ENCODE peak calls at places on chromosomes 13 and 19, in ten cellular contexts. One of them, this sample, is unnamed.
A peak's percentile ranks its signal among the peaks of the same experiment; 100 is the strongest.

GRCh38 chr13:59250276-59250990 is 913.3 kb downstream of the DIAPH3 start:
- DNase-seq in NCI-H748 treated with DMSO at 0.1 percent for 48 hours: no peak
- DNase-seq in nephron progenitor cell: no peak
- DNase-seq in frontal cortex: no peak
- DNase-seq in GM20000: no peak
- DNase-seq in activated CD4-positive, alpha-beta memory T cell treated with anti-CD3 and anti-CD28 coated beads, Interleukin-2, amount 10 ng/mL, durations not matched to agents 7 days and 5 days: no peak
- DNase-seq in substantia nigra: no peak
- DNase-seq in left kidney: no peak
- DNase-seq in anterior cingulate cortex: no peak
- DNase-seq in stimulated activated CD8-positive, alpha-beta memory T cell treated with anti-CD3 and anti-CD28 coated beads, Interleukin-15, amount 100 ng/mL, for 1 hour: no peak
- DNase-seq in this sample: no peak

GRCh38 chr13:97028441-97029299 is 34.4 kb upstream of the OXGR1 start:
- DNase-seq in anterior cingulate cortex: no peak
- DNase-seq in GM20000: peak; percentile 46
- DNase-seq in frontal cortex: peak; percentile 64
- DNase-seq in NCI-H748 treated with DMSO at 0.1 percent for 48 hours: peak; percentile 28
- DNase-seq in substantia nigra: peak; percentile 15
- DNase-seq in left kidney: peak; percentile 80
- DNase-seq in nephron progenitor cell: peak; percentile 76
- DNase-seq in activated CD4-positive, alpha-beta memory T cell treated with anti-CD3 and anti-CD28 coated beads, Interleukin-2, amount 10 ng/mL, durations not matched to agents 7 days and 5 days: peak; percentile 33
- DNase-seq in stimulated activated CD8-positive, alpha-beta memory T cell treated with anti-CD3 and anti-CD28 coated beads, Interleukin-15, amount 100 ng/mL, for 1 hour: peak; percentile 30
- DNase-seq in this sample: no peak

GRCh38 chr19:5567971-5568407 is 236 bp upstream of the TINCR start:
- DNase-seq in activated CD4-positive, alpha-beta memory T cell treated with anti-CD3 and anti-CD28 coated beads, Interleukin-2, amount 10 ng/mL, durations not matched to agents 7 days and 5 days: no peak
- DNase-seq in nephron progenitor cell: no peak
- DNase-seq in NCI-H748 treated with DMSO at 0.1 percent for 48 hours: no peak
- DNase-seq in anterior cingulate cortex: no peak
- DNase-seq in substantia nigra: no peak
- DNase-seq in left kidney: no peak
- DNase-seq in frontal cortex: no peak
- DNase-seq in GM20000: no peak
- DNase-seq in stimulated activated CD8-positive, alpha-beta memory T cell treated with anti-CD3 and anti-CD28 coated beads, Interleukin-15, amount 100 ng/mL, for 1 hour: no peak
- DNase-seq in this sample: no peak

GRCh38 chr19:10603084-10603872 is 16.2 kb upstream of the AP1M2 start:
- DNase-seq in anterior cingulate cortex: no peak
- DNase-seq in stimulated activated CD8-positive, alpha-beta memory T cell treated with anti-CD3 and anti-CD28 coated beads, Interleukin-15, amount 100 ng/mL, for 1 hour: peak; percentile 69
- DNase-seq in substantia nigra: peak; percentile 26
- DNase-seq in activated CD4-positive, alpha-beta memory T cell treated with anti-CD3 and anti-CD28 coated beads, Interleukin-2, amount 10 ng/mL, durations not matched to agents 7 days and 5 days: peak; percentile 87
- DNase-seq in GM20000: peak; percentile 71
- DNase-seq in nephron progenitor cell: peak; percentile 33
- DNase-seq in left kidney: peak; percentile 38
- DNase-seq in frontal cortex: no peak
- DNase-seq in NCI-H748 treated with DMSO at 0.1 percent for 48 hours: no peak
- DNase-seq in this sample: no peak

GRCh38 chr19:35288843-35289355 is 3.1 kb upstream of the MAG start:
- DNase-seq in stimulated activated CD8-positive, alpha-beta memory T cell treated with anti-CD3 and anti-CD28 coated beads, Interleukin-15, amount 100 ng/mL, for 1 hour: no peak
- DNase-seq in nephron progenitor cell: no peak
- DNase-seq in frontal cortex: no peak
- DNase-seq in GM20000: no peak
- DNase-seq in activated CD4-positive, alpha-beta memory T cell treated with anti-CD3 and anti-CD28 coated beads, Interleukin-2, amount 10 ng/mL, durations not matched to agents 7 days and 5 days: no peak
- DNase-seq in NCI-H748 treated with DMSO at 0.1 percent for 48 hours: no peak
- DNase-seq in anterior cingulate cortex: no peak
- DNase-seq in substantia nigra: no peak
- DNase-seq in left kidney: no peak
- DNase-seq in this sample: no peak

GRCh38 chr13:93235258-93236015 is 8.8 kb downstream of the GPC6 start:
- DNase-seq in GM20000: no peak
- DNase-seq in anterior cingulate cortex: no peak
- DNase-seq in NCI-H748 treated with DMSO at 0.1 percent for 48 hours: no peak
- DNase-seq in substantia nigra: no peak
- DNase-seq in activated CD4-positive, alpha-beta memory T cell treated with anti-CD3 and anti-CD28 coated beads, Interleukin-2, amount 10 ng/mL, durations not matched to agents 7 days and 5 days: no peak
- DNase-seq in stimulated activated CD8-positive, alpha-beta memory T cell treated with anti-CD3 and anti-CD28 coated beads, Interleukin-15, amount 100 ng/mL, for 1 hour: no peak
- DNase-seq in frontal cortex: no peak
- DNase-seq in left kidney: no peak
- DNase-seq in nephron progenitor cell: no peak
- DNase-seq in this sample: no peak

GRCh38 chr13:26468203-26468602 is 89.3 kb upstream of the WASF3 start:
- DNase-seq in activated CD4-positive, alpha-beta memory T cell treated with anti-CD3 and anti-CD28 coated beads, Interleukin-2, amount 10 ng/mL, durations not matched to agents 7 days and 5 days: no peak
- DNase-seq in left kidney: no peak
- DNase-seq in frontal cortex: no peak
- DNase-seq in NCI-H748 treated with DMSO at 0.1 percent for 48 hours: no peak
- DNase-seq in GM20000: no peak
- DNase-seq in substantia nigra: no peak
- DNase-seq in anterior cingulate cortex: no peak
- DNase-seq in nephron progenitor cell: no peak
- DNase-seq in stimulated activated CD8-positive, alpha-beta memory T cell treated with anti-CD3 and anti-CD28 coated beads, Interleukin-15, amount 100 ng/mL, for 1 hour: no peak
- DNase-seq in this sample: no peak

GRCh38 chr19:17041994-17042393 is 15.4 kb upstream of the CPAMD8 start:
- DNase-seq in substantia nigra: no peak
- DNase-seq in stimulated activated CD8-positive, alpha-beta memory T cell treated with anti-CD3 and anti-CD28 coated beads, Interleukin-15, amount 100 ng/mL, for 1 hour: no peak
- DNase-seq in GM20000: no peak
- DNase-seq in frontal cortex: peak; percentile 49
- DNase-seq in left kidney: peak; percentile 46
- DNase-seq in activated CD4-positive, alpha-beta memory T cell treated with anti-CD3 and anti-CD28 coated beads, Interleukin-2, amount 10 ng/mL, durations not matched to agents 7 days and 5 days: no peak
- DNase-seq in nephron progenitor cell: no peak
- DNase-seq in anterior cingulate cortex: no peak
- DNase-seq in NCI-H748 treated with DMSO at 0.1 percent for 48 hours: peak; percentile 35
- DNase-seq in this sample: no peak

GRCh38 chr19:5281588-5281987 is 59.0 kb downstream of the PTPRS start:
- DNase-seq in left kidney: no peak
- DNase-seq in substantia nigra: no peak
- DNase-seq in activated CD4-positive, alpha-beta memory T cell treated with anti-CD3 and anti-CD28 coated beads, Interleukin-2, amount 10 ng/mL, durations not matched to agents 7 days and 5 days: no peak
- DNase-seq in stimulated activated CD8-positive, alpha-beta memory T cell treated with anti-CD3 and anti-CD28 coated beads, Interleukin-15, amount 100 ng/mL, for 1 hour: no peak
- DNase-seq in GM20000: no peak
- DNase-seq in nephron progenitor cell: no peak
- DNase-seq in NCI-H748 treated with DMSO at 0.1 percent for 48 hours: no peak
- DNase-seq in frontal cortex: no peak
- DNase-seq in anterior cingulate cortex: no peak
- DNase-seq in this sample: no peak

GRCh38 chr13:105990256-105990958 is 545.1 kb downstream of the EFNB2 start:
- DNase-seq in left kidney: no peak
- DNase-seq in nephron progenitor cell: no peak
- DNase-seq in GM20000: no peak
- DNase-seq in anterior cingulate cortex: no peak
- DNase-seq in stimulated activated CD8-positive, alpha-beta memory T cell treated with anti-CD3 and anti-CD28 coated beads, Interleukin-15, amount 100 ng/mL, for 1 hour: no peak
- DNase-seq in activated CD4-positive, alpha-beta memory T cell treated with anti-CD3 and anti-CD28 coated beads, Interleukin-2, amount 10 ng/mL, durations not matched to agents 7 days and 5 days: no peak
- DNase-seq in frontal cortex: no peak
- DNase-seq in substantia nigra: no peak
- DNase-seq in NCI-H748 treated with DMSO at 0.1 percent for 48 hours: no peak
- DNase-seq in this sample: no peak

GRCh38 chr19:16066611-16067104 is 9.6 kb upstream of the TPM4 start:
- DNase-seq in anterior cingulate cortex: no peak
- DNase-seq in nephron progenitor cell: no peak
- DNase-seq in substantia nigra: peak; percentile 13
- DNase-seq in GM20000: peak; percentile 77
- DNase-seq in stimulated activated CD8-positive, alpha-beta memory T cell treated with anti-CD3 and anti-CD28 coated beads, Interleukin-15, amount 100 ng/mL, for 1 hour: no peak
- DNase-seq in activated CD4-positive, alpha-beta memory T cell treated with anti-CD3 and anti-CD28 coated beads, Interleukin-2, amount 10 ng/mL, durations not matched to agents 7 days and 5 days: peak; percentile 70
- DNase-seq in frontal cortex: no peak
- DNase-seq in left kidney: no peak
- DNase-seq in NCI-H748 treated with DMSO at 0.1 percent for 48 hours: no peak
- DNase-seq in this sample: no peak

GRCh38 chr19:15292140-15292539 is 40.2 kb downstream of the BRD4 start:
- DNase-seq in anterior cingulate cortex: no peak
- DNase-seq in NCI-H748 treated with DMSO at 0.1 percent for 48 hours: no peak
- DNase-seq in activated CD4-positive, alpha-beta memory T cell treated with anti-CD3 and anti-CD28 coated beads, Interleukin-2, amount 10 ng/mL, durations not matched to agents 7 days and 5 days: no peak
- DNase-seq in nephron progenitor cell: no peak
- DNase-seq in substantia nigra: no peak
- DNase-seq in frontal cortex: no peak
- DNase-seq in left kidney: no peak
- DNase-seq in stimulated activated CD8-positive, alpha-beta memory T cell treated with anti-CD3 and anti-CD28 coated beads, Interleukin-15, amount 100 ng/mL, for 1 hour: no peak
- DNase-seq in GM20000: no peak
- DNase-seq in this sample: no peak

GRCh38 chr13:30322428-30322827 is 15.1 kb upstream of the KATNAL1 start:
- DNase-seq in activated CD4-positive, alpha-beta memory T cell treated with anti-CD3 and anti-CD28 coated beads, Interleukin-2, amount 10 ng/mL, durations not matched to agents 7 days and 5 days: no peak
- DNase-seq in frontal cortex: no peak
- DNase-seq in anterior cingulate cortex: no peak
- DNase-seq in stimulated activated CD8-positive, alpha-beta memory T cell treated with anti-CD3 and anti-CD28 coated beads, Interleukin-15, amount 100 ng/mL, for 1 hour: no peak
- DNase-seq in substantia nigra: no peak
- DNase-seq in NCI-H748 treated with DMSO at 0.1 percent for 48 hours: no peak
- DNase-seq in left kidney: no peak
- DNase-seq in nephron progenitor cell: no peak
- DNase-seq in GM20000: no peak
- DNase-seq in this sample: no peak

GRCh38 chr19:19329199-19329598 is 8.6 kb downstream of the MAU2 start:
- DNase-seq in nephron progenitor cell: no peak
- DNase-seq in anterior cingulate cortex: no peak
- DNase-seq in stimulated activated CD8-positive, alpha-beta memory T cell treated with anti-CD3 and anti-CD28 coated beads, Interleukin-15, amount 100 ng/mL, for 1 hour: no peak
- DNase-seq in substantia nigra: no peak
- DNase-seq in left kidney: no peak
- DNase-seq in activated CD4-positive, alpha-beta memory T cell treated with anti-CD3 and anti-CD28 coated beads, Interleukin-2, amount 10 ng/mL, durations not matched to agents 7 days and 5 days: no peak
- DNase-seq in frontal cortex: no peak
- DNase-seq in NCI-H748 treated with DMSO at 0.1 percent for 48 hours: no peak
- DNase-seq in GM20000: no peak
- DNase-seq in this sample: no peak

GRCh38 chr13:66585669-66586203 is 644.4 kb downstream of the PCDH9 start:
- DNase-seq in frontal cortex: no peak
- DNase-seq in nephron progenitor cell: no peak
- DNase-seq in left kidney: peak; percentile 4
- DNase-seq in GM20000: no peak
- DNase-seq in NCI-H748 treated with DMSO at 0.1 percent for 48 hours: no peak
- DNase-seq in stimulated activated CD8-positive, alpha-beta memory T cell treated with anti-CD3 and anti-CD28 coated beads, Interleukin-15, amount 100 ng/mL, for 1 hour: no peak
- DNase-seq in anterior cingulate cortex: no peak
- DNase-seq in substantia nigra: no peak
- DNase-seq in activated CD4-positive, alpha-beta memory T cell treated with anti-CD3 and anti-CD28 coated beads, Interleukin-2, amount 10 ng/mL, durations not matched to agents 7 days and 5 days: no peak
- DNase-seq in this sample: no peak

GRCh38 chr13:26255717-26256277 is 1.9 kb downstream of the CDK8 start:
- DNase-seq in anterior cingulate cortex: no peak
- DNase-seq in left kidney: peak; percentile 37
- DNase-seq in nephron progenitor cell: no peak
- DNase-seq in frontal cortex: no peak
- DNase-seq in substantia nigra: no peak
- DNase-seq in activated CD4-positive, alpha-beta memory T cell treated with anti-CD3 and anti-CD28 coated beads, Interleukin-2, amount 10 ng/mL, durations not matched to agents 7 days and 5 days: no peak
- DNase-seq in NCI-H748 treated with DMSO at 0.1 percent for 48 hours: peak; percentile 61
- DNase-seq in stimulated activated CD8-positive, alpha-beta memory T cell treated with anti-CD3 and anti-CD28 coated beads, Interleukin-15, amount 100 ng/mL, for 1 hour: no peak
- DNase-seq in GM20000: no peak
- DNase-seq in this sample: no peak

GRCh38 chr13:73676550-73677040 is 457.6 kb downstream of the KLF12 start:
- DNase-seq in activated CD4-positive, alpha-beta memory T cell treated with anti-CD3 and anti-CD28 coated beads, Interleukin-2, amount 10 ng/mL, durations not matched to agents 7 days and 5 days: no peak
- DNase-seq in frontal cortex: no peak
- DNase-seq in stimulated activated CD8-positive, alpha-beta memory T cell treated with anti-CD3 and anti-CD28 coated beads, Interleukin-15, amount 100 ng/mL, for 1 hour: no peak
- DNase-seq in anterior cingulate cortex: no peak
- DNase-seq in left kidney: no peak
- DNase-seq in substantia nigra: no peak
- DNase-seq in GM20000: no peak
- DNase-seq in NCI-H748 treated with DMSO at 0.1 percent for 48 hours: no peak
- DNase-seq in nephron progenitor cell: no peak
- DNase-seq in this sample: no peak

GRCh38 chr19:8468124-8468523 is 23.3 kb downstream of the HNRNPM start:
- DNase-seq in substantia nigra: no peak
- DNase-seq in left kidney: no peak
- DNase-seq in activated CD4-positive, alpha-beta memory T cell treated with anti-CD3 and anti-CD28 coated beads, Interleukin-2, amount 10 ng/mL, durations not matched to agents 7 days and 5 days: no peak
- DNase-seq in stimulated activated CD8-positive, alpha-beta memory T cell treated with anti-CD3 and anti-CD28 coated beads, Interleukin-15, amount 100 ng/mL, for 1 hour: no peak
- DNase-seq in anterior cingulate cortex: no peak
- DNase-seq in nephron progenitor cell: no peak
- DNase-seq in GM20000: no peak
- DNase-seq in frontal cortex: no peak
- DNase-seq in NCI-H748 treated with DMSO at 0.1 percent for 48 hours: no peak
- DNase-seq in this sample: no peak

GRCh38 chr13:114263590-114263989 is 17.8 kb upstream of the UPF3A start:
- DNase-seq in left kidney: no peak
- DNase-seq in frontal cortex: no peak
- DNase-seq in GM20000: no peak
- DNase-seq in anterior cingulate cortex: no peak
- DNase-seq in substantia nigra: no peak
- DNase-seq in activated CD4-positive, alpha-beta memory T cell treated with anti-CD3 and anti-CD28 coated beads, Interleukin-2, amount 10 ng/mL, durations not matched to agents 7 days and 5 days: peak; percentile 37
- DNase-seq in nephron progenitor cell: no peak
- DNase-seq in NCI-H748 treated with DMSO at 0.1 percent for 48 hours: no peak
- DNase-seq in stimulated activated CD8-positive, alpha-beta memory T cell treated with anti-CD3 and anti-CD28 coated beads, Interleukin-15, amount 100 ng/mL, for 1 hour: no peak
- DNase-seq in this sample: no peak

GRCh38 chr19:16777811-16778210 is 51.4 kb upstream of the SIN3B start:
- DNase-seq in NCI-H748 treated with DMSO at 0.1 percent for 48 hours: no peak
- DNase-seq in substantia nigra: no peak
- DNase-seq in stimulated activated CD8-positive, alpha-beta memory T cell treated with anti-CD3 and anti-CD28 coated beads, Interleukin-15, amount 100 ng/mL, for 1 hour: no peak
- DNase-seq in nephron progenitor cell: no peak
- DNase-seq in left kidney: no peak
- DNase-seq in GM20000: no peak
- DNase-seq in activated CD4-positive, alpha-beta memory T cell treated with anti-CD3 and anti-CD28 coated beads, Interleukin-2, amount 10 ng/mL, durations not matched to agents 7 days and 5 days: no peak
- DNase-seq in anterior cingulate cortex: no peak
- DNase-seq in frontal cortex: no peak
- DNase-seq in this sample: no peak

GRCh38 chr19:52270266-52270885 is 989 bp downstream of the ZNF766 start:
- DNase-seq in GM20000: peak; percentile 32
- DNase-seq in NCI-H748 treated with DMSO at 0.1 percent for 48 hours: peak; percentile 30
- DNase-seq in frontal cortex: peak; percentile 18
- DNase-seq in left kidney: peak; percentile 59
- DNase-seq in nephron progenitor cell: peak; percentile 6
- DNase-seq in stimulated activated CD8-positive, alpha-beta memory T cell treated with anti-CD3 and anti-CD28 coated beads, Interleukin-15, amount 100 ng/mL, for 1 hour: no peak
- DNase-seq in anterior cingulate cortex: no peak
- DNase-seq in activated CD4-positive, alpha-beta memory T cell treated with anti-CD3 and anti-CD28 coated beads, Interleukin-2, amount 10 ng/mL, durations not matched to agents 7 days and 5 days: no peak
- DNase-seq in substantia nigra: no peak
- DNase-seq in this sample: no peak

GRCh38 chr19:13063461-13064091 is 39.1 kb downstream of the LYL1 start:
- DNase-seq in stimulated activated CD8-positive, alpha-beta memory T cell treated with anti-CD3 and anti-CD28 coated beads, Interleukin-15, amount 100 ng/mL, for 1 hour: no peak
- DNase-seq in activated CD4-positive, alpha-beta memory T cell treated with anti-CD3 and anti-CD28 coated beads, Interleukin-2, amount 10 ng/mL, durations not matched to agents 7 days and 5 days: no peak
- DNase-seq in nephron progenitor cell: no peak
- DNase-seq in left kidney: no peak
- DNase-seq in anterior cingulate cortex: no peak
- DNase-seq in GM20000: no peak
- DNase-seq in NCI-H748 treated with DMSO at 0.1 percent for 48 hours: no peak
- DNase-seq in substantia nigra: peak; percentile 78
- DNase-seq in frontal cortex: no peak
- DNase-seq in this sample: no peak

GRCh38 chr13:52405369-52405766 is 604 bp downstream of the THSD1 start:
- DNase-seq in nephron progenitor cell: no peak
- DNase-seq in substantia nigra: no peak
- DNase-seq in NCI-H748 treated with DMSO at 0.1 percent for 48 hours: no peak
- DNase-seq in GM20000: peak; percentile 21
- DNase-seq in stimulated activated CD8-positive, alpha-beta memory T cell treated with anti-CD3 and anti-CD28 coated beads, Interleukin-15, amount 100 ng/mL, for 1 hour: no peak
- DNase-seq in activated CD4-positive, alpha-beta memory T cell treated with anti-CD3 and anti-CD28 coated beads, Interleukin-2, amount 10 ng/mL, durations not matched to agents 7 days and 5 days: no peak
- DNase-seq in anterior cingulate cortex: no peak
- DNase-seq in frontal cortex: no peak
- DNase-seq in left kidney: no peak
- DNase-seq in this sample: no peak

GRCh38 chr13:50617134-50617721 is 226.3 kb downstream of the DLEU7 start:
- DNase-seq in activated CD4-positive, alpha-beta memory T cell treated with anti-CD3 and anti-CD28 coated beads, Interleukin-2, amount 10 ng/mL, durations not matched to agents 7 days and 5 days: no peak
- DNase-seq in nephron progenitor cell: no peak
- DNase-seq in substantia nigra: no peak
- DNase-seq in NCI-H748 treated with DMSO at 0.1 percent for 48 hours: no peak
- DNase-seq in frontal cortex: no peak
- DNase-seq in anterior cingulate cortex: no peak
- DNase-seq in left kidney: no peak
- DNase-seq in GM20000: no peak
- DNase-seq in stimulated activated CD8-positive, alpha-beta memory T cell treated with anti-CD3 and anti-CD28 coated beads, Interleukin-15, amount 100 ng/mL, for 1 hour: no peak
- DNase-seq in this sample: no peak

GRCh38 chr19:57334191-57334590 is 13.9 kb downstream of the ZNF543 start:
- DNase-seq in frontal cortex: no peak
- DNase-seq in anterior cingulate cortex: no peak
- DNase-seq in nephron progenitor cell: no peak
- DNase-seq in GM20000: no peak
- DNase-seq in left kidney: no peak
- DNase-seq in stimulated activated CD8-positive, alpha-beta memory T cell treated with anti-CD3 and anti-CD28 coated beads, Interleukin-15, amount 100 ng/mL, for 1 hour: no peak
- DNase-seq in activated CD4-positive, alpha-beta memory T cell treated with anti-CD3 and anti-CD28 coated beads, Interleukin-2, amount 10 ng/mL, durations not matched to agents 7 days and 5 days: no peak
- DNase-seq in substantia nigra: no peak
- DNase-seq in NCI-H748 treated with DMSO at 0.1 percent for 48 hours: no peak
- DNase-seq in this sample: no peak

GRCh38 chr19:34387446-34387810 is 16.8 kb upstream of the PDCD2L start:
- DNase-seq in GM20000: no peak
- DNase-seq in substantia nigra: no peak
- DNase-seq in anterior cingulate cortex: no peak
- DNase-seq in left kidney: no peak
- DNase-seq in NCI-H748 treated with DMSO at 0.1 percent for 48 hours: no peak
- DNase-seq in stimulated activated CD8-positive, alpha-beta memory T cell treated with anti-CD3 and anti-CD28 coated beads, Interleukin-15, amount 100 ng/mL, for 1 hour: no peak
- DNase-seq in nephron progenitor cell: no peak
- DNase-seq in frontal cortex: no peak
- DNase-seq in activated CD4-positive, alpha-beta memory T cell treated with anti-CD3 and anti-CD28 coated beads, Interleukin-2, amount 10 ng/mL, durations not matched to agents 7 days and 5 days: no peak
- DNase-seq in this sample: no peak

GRCh38 chr19:55368701-55369563 is 1.3 kb downstream of the IL11 start:
- DNase-seq in left kidney: peak; percentile 75
- DNase-seq in activated CD4-positive, alpha-beta memory T cell treated with anti-CD3 and anti-CD28 coated beads, Interleukin-2, amount 10 ng/mL, durations not matched to agents 7 days and 5 days: no peak
- DNase-seq in anterior cingulate cortex: no peak
- DNase-seq in nephron progenitor cell: peak; percentile 45
- DNase-seq in substantia nigra: no peak
- DNase-seq in stimulated activated CD8-positive, alpha-beta memory T cell treated with anti-CD3 and anti-CD28 coated beads, Interleukin-15, amount 100 ng/mL, for 1 hour: no peak
- DNase-seq in frontal cortex: no peak
- DNase-seq in GM20000: peak; percentile 69
- DNase-seq in NCI-H748 treated with DMSO at 0.1 percent for 48 hours: no peak
- DNase-seq in this sample: no peak